ENCODE peak calls at places on chromosomes 4 and X, in seven cellular contexts. I, D, O, C, A, L and M are unnamed samples.

GRCh38 chrX:15598031-15598430 is 2.7 kb downstream of the ACE2 start:
- DNase-seq in O (no peak), I (no peak), A (no peak), L (no peak), D (no peak), C (no peak), M (no peak)

GRCh38 chr4:56986952-56987351 is 8.3 kb downstream of the POLR2B start:
- DNase-seq in L (no peak), A (no peak), I (no peak), D (no peak), O (no peak), C (no peak), M (no peak)

GRCh38 chr4:102103368-102103767 is 241.9 kb downstream of the SLC39A8 start:
- DNase-seq in L (no peak), I (no peak), C (no peak), A (no peak), D (no peak), O (no peak), M (no peak)

GRCh38 chrX:28850955-28851354 is 263.7 kb downstream of the IL1RAPL1 start:
- DNase-seq in I (no peak), L (no peak), C (no peak), D (no peak), O (no peak), A (no peak), M (no peak)

GRCh38 chr4:24680746-24681145 is 96.4 kb upstream of the DHX15 start:
- DNase-seq in O (no peak), I (no peak), C (no peak), D (no peak), L (no peak), A (no peak), M (no peak)

GRCh38 chr4:35080799-35081198 is 1163.5 kb downstream of the ARAP2 start:
- DNase-seq in C (no peak), D (no peak), L (no peak), A (no peak), I (no peak), O (no peak), M (no peak)

GRCh38 chr4:40321671-40322131 is 13.4 kb upstream of the CHRNA9 start:
- DNase-seq in C (no peak), D (no peak), A (no peak), I (no peak), O (no peak), L (no peak), M (peak; percentile 91)

GRCh38 chr4:73844352-73844751 is 7.9 kb downstream of the CXCL6 start:
- DNase-seq in C (no peak), I (no peak), D (no peak), A (no peak), L (peak; percentile 71), O (no peak), M (peak; percentile 65)

GRCh38 chrX:9383655-9384054 is 81.2 kb upstream of the TBL1X start:
- DNase-seq in C (no peak), O (no peak), I (no peak), A (no peak), L (no peak), D (no peak), M (no peak)

GRCh38 chr4:176949022-176949421 is 156.3 kb upstream of the VEGFC start:
- DNase-seq in I (peak; percentile 45), O (peak; percentile 17), L (peak; percentile 76), A (no peak), C (no peak), D (no peak), M (peak; percentile 66)

GRCh38 chr4:149521611-149522010 is 294.0 kb downstream of the IQCM start:
- DNase-seq in C (no peak), A (no peak), L (peak; percentile 6), D (no peak), O (peak; percentile 36), I (no peak), M (peak; percentile 48)

GRCh38 chr4:154727540-154727939 is 16.3 kb upstream of the LRAT start:
- DNase-seq in L (no peak), D (no peak), A (no peak), I (no peak), C (no peak), O (no peak), M (no peak)

GRCh38 chr4:25667931-25668557 is 12.4 kb downstream of the SLC34A2 start:
- DNase-seq in A (no peak), I (no peak), L (no peak), C (no peak), O (no peak), D (no peak), M (no peak)

GRCh38 chrX:74924449-74925209 is 623 bp downstream of the NEXMIF start:
- DNase-seq in O (peak; percentile 11), A (peak; percentile 23), C (peak; percentile 26), L (no peak), D (peak; percentile 66), I (peak; percentile 39), M (peak; percentile 1)

GRCh38 chrX:18886005-18886343 is 97.9 kb downstream of the PHKA2 start:
- DNase-seq in O (no peak), D (no peak), A (no peak), I (no peak), C (no peak), L (no peak), M (no peak)

GRCh38 chr4:8392591-8393190 is 47.8 kb downstream of the ACOX3 start:
- DNase-seq in L (no peak), D (no peak), O (no peak), I (no peak), A (no peak), C (peak; percentile 20), M (no peak)

GRCh38 chrX:125681507-125681906 is 361.8 kb downstream of the TEX13C start:
- DNase-seq in D (no peak), I (no peak), L (no peak), C (no peak), O (no peak), A (no peak), M (no peak)

GRCh38 chr4:104907991-104908390 is 238.7 kb upstream of the TET2 start:
- DNase-seq in D (no peak), C (no peak), L (no peak), I (no peak), O (no peak), A (no peak), M (no peak)

GRCh38 chrX:20523626-20524312 is 257.1 kb upstream of the RPS6KA3 start:
- DNase-seq in D (no peak), I (no peak), L (no peak), C (no peak), A (no peak), O (no peak), M (no peak)